ENCODE peak calls at places on chromosome 15, in six cellular contexts. W is IMR-90, L is OCI-LY7, B is K562, K is PC-3, P is GM23338. T is an unnamed sample. For H4K20me1, the result is how much of the 10 kb centered on the place peaks cover.

GRCh38 chr15:42154576-42155355 is 1.7 kb downstream of the PLA2G4F start:
- DNase-seq in W (no peak), L (no peak), K (no peak), P (no peak), B (no peak), T (no peak)

GRCh38 chr15:90003736-90004135 is 2.6 kb downstream of the ZNF710 start:
- DNase-seq in K (no peak), W (no peak), L (no peak), B (no peak), P (no peak), T (no peak)

GRCh38 chr15:83694030-83694429 is 40.1 kb downstream of the ADAMTSL3 start:
- DNase-seq in W (peak), K (peak), B (no peak), P (peak), L (no peak), T (peak)

GRCh38 chr15:37764733-37765191 is 169.7 kb upstream of the TMCO5A start:
- DNase-seq in K (peak), B (peak), W (peak), P (peak), L (peak), T (peak)

GRCh38 chr15:95286911-95287769 is 1043.4 kb upstream of the NR2F2 start:
- DNase-seq in P (peak), L (no peak), W (peak), K (no peak), B (no peak), T (no peak)

GRCh38 chr15:38895326-38896282 is 331.0 kb upstream of the RASGRP1 start:
- DNase-seq in K (peak), B (no peak), W (peak), L (no peak), P (no peak), T (no peak)

GRCh38 chr15:58506064-58506490 is 74.3 kb downstream of the LIPC start:
- DNase-seq in B (no peak), L (no peak), P (no peak), K (no peak), W (no peak), T (no peak)

GRCh38 chr15:44584162-44584749 is 47.3 kb downstream of the EIF3J start:
- DNase-seq in K (peak), B (peak), W (no peak), L (peak), P (peak), T (peak)

GRCh38 chr15:23690450-23690852 is 3.3 kb upstream of the NDN start:
- DNase-seq in W (peak), P (peak), K (no peak), L (no peak), B (peak), T (peak)

GRCh38 chr15:64693134-64693533 is 82.3 kb downstream of the RBPMS2 start:
- DNase-seq in K (peak), P (no peak), B (no peak), W (peak), L (no peak), T (peak)

GRCh38 chr15:74842581-74843444 is at the start of gene ULK3:
- DNase-seq in L (peak), K (peak), W (peak), B (peak), P (peak), T (peak)

GRCh38 chr15:80512729-80513670 is 108.8 kb downstream of the ARNT2 start:
- DNase-seq in P (peak), W (no peak), L (peak), B (no peak), K (peak), T (no peak)

GRCh38 chr15:75809986-75810750 is 33.1 kb upstream of the UBE2Q2 start:
- DNase-seq in L (peak), K (peak), W (no peak), P (peak), B (peak), T (peak)

GRCh38 chr15:81341351-81341750 is 17.4 kb upstream of the STARD5 start:
- DNase-seq in B (no peak), P (no peak), W (no peak), L (no peak), K (no peak), T (no peak)

GRCh38 chr15:49830411-49830810 is 209.6 kb downstream of the DTWD1 start:
- DNase-seq in W (peak), B (no peak), P (peak), L (no peak), K (no peak), T (no peak)

GRCh38 chr15:74200394-74200793 is 2.2 kb downstream of the STRA6 start:
- DNase-seq in W (peak), K (peak), P (no peak), L (no peak), B (no peak), T (peak)

GRCh38 chr15:63517202-63517601 is 12.8 kb downstream of the USP3 start:
- DNase-seq in B (no peak), P (no peak), L (no peak), K (no peak), W (no peak), T (no peak)
- H4K20me1 ChIP-seq in B (under half), P (under half), L (half or more), K (half or more), W (under half), T (half or more)

DNA sequence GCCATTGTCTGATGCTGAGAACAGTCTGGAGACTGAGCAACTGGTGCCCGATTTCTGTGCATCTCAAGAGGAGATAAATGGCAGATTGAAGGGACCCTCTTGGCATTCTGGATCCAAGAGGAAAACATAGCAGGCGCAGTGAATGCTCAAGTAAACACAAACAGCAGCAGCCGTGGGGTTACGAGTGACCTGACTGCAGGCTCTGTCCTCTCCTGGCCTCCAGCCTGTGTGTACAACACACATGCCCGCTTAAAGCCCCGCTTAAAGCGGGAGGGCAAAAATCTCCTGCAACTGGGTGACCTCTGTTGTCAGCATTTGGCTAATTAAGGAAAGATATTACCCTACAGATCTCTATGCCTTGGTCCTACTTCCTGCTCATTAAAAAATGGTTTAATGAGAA is 120.5 kb downstream of the GREM1 start:
- DNase-seq in P (no peak), W (no peak), K (no peak), B (no peak), L (no peak), T (no peak)
- H3K27ac ChIP-seq in P (no peak), W (peak), K (peak), B (no peak), L (no peak), T (no peak)

GRCh38 chr15:52568569-52569243 is at the start of gene ARPP19:
- DNase-seq in K (peak), P (peak), L (peak), W (peak), B (peak), T (peak)
- TF ChIP-seq CTCF in K (no peak), P (peak), L (peak), W (peak), B (peak), T (peak)

GRCh38 chr15:96354731-96355560 is 24.4 kb downstream of the NR2F2 start:
- DNase-seq in P (no peak), K (peak), W (peak), B (peak), L (no peak), T (peak)

GRCh38 chr15:96353378-96353930 is 23.0 kb downstream of the NR2F2 start:
- DNase-seq in W (no peak), K (no peak), B (no peak), P (peak), L (no peak), T (no peak)

GRCh38 chr15:96356494-96357455 is 26.3 kb downstream of the NR2F2 start:
- DNase-seq in W (peak), P (peak), B (peak), K (peak), L (no peak), T (peak)

GRCh38 chr15:96353931-96354730 is 23.6 kb downstream of the NR2F2 start:
- DNase-seq in B (peak), L (no peak), P (peak), K (peak), W (peak), T (peak)

DNA sequence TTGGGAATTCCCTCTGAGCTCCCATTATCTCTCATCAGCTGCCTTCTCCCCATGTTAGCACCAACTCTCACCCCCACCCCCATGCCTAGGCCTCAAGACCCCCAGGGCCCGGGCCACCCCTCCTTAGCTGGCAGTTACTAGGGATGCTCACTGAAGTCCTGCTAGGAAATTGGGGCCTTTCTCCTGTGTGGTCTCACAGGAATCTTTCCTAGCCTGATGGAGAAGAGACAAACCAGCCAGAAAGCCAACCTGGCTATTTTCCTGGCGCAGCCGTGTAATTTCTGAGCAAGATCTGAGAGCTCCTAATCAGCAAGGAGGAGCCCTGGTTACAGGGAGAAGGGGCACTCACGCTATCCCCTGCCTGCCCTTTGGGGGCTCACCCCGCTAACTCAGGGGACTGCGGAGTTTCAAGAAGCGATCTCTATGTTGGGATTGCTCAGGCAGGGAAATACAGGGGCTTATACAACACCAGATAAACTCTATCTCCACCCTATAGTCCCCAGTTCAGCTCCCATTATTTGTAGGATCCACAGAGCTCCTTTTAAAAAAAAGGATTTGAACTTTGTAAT is 25.1 kb downstream of the NR2F2 start:
- DNase-seq in L (no peak), W (no peak), B (no peak), P (peak), K (no peak), T (no peak)
- H4K20me1 ChIP-seq in L (under half), W (under half), B (under half), P (half or more), K (under half), T (under half)

GRCh38 chr15:29917600-29918597 is 95.6 kb upstream of the TJP1 start:
- DNase-seq in P (no peak), B (no peak), L (no peak), W (peak), K (peak), T (peak)
- H3K27ac ChIP-seq in P (no peak), B (no peak), L (no peak), W (peak), K (peak), T (peak)

DNA sequence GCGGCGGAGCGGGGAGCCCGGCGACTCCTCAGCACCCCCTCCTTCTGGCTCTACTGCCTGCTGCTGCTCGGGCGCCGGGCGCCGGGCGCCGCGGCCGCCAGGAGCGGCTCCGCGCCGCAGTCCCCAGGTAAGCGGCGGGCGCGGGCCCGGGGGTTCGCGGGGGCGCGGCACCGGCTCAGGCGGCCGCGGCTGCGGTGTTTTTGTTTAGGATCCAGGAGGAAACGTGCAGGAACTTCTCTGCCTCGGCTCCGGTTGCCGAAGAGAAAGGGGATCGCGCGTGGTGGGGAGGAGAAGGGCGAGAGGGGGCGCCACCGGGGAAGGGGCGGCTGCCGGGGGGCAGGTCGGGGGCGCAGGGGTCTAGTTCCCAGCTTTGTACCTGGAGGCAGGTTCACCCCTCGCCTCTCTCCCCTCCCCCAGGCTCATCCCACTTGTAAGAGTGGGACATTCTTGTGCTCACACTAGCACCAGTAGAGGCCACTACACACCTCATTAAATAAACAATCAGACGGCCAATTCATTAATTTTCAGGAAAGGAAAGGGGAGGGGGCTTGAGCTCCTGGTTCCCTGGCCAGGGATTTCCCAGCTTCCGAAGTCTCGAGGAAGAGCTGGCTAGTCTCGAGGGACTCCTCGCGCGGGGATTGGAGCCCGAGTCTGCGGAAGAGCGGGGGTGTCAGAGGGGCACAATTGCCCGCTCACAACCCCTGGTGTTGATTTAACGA is 575 bp downstream of the NEO1 start:
- DNase-seq in K (no peak), P (peak), W (peak), B (peak), L (peak), T (peak)
- TF ChIP-seq CTCF in K (peak), P (peak), W (no peak), B (no peak), L (peak), T (peak)

DNA sequence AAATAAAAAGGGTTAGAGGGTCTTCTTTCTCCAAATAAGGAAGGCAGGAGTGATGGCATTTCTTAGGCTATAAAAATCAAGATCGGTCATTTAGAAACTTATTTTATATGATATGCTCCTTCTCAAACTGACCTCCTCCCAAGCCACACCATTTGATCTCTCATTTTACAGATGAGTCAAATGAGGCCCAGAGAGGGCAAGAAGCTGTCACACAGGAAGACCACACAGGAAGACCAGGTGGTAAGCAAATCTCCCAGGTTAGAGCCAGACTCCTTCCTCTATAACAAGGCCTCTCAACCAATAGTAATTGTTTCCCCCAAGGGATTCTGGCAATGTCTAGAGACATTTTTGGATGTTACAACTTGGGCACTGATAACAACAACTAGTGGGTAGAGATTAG is 13.8 kb downstream of the TLE3 start:
- DNase-seq in B (no peak), K (no peak), W (no peak), P (no peak), L (peak), T (no peak)
- H4K20me1 ChIP-seq in B (under half), K (half or more), W (half or more), P (under half), L (under half), T (half or more)

GRCh38 chr15:77060560-77060959 is 10.3 kb downstream of the TSPAN3 start:
- DNase-seq in B (no peak), W (peak), K (no peak), L (no peak), P (no peak), T (no peak)

GRCh38 chr15:77066961-77067690 is 3.8 kb downstream of the TSPAN3 start:
- DNase-seq in B (peak), K (peak), W (peak), L (no peak), P (no peak), T (peak)

GRCh38 chr15:77063249-77063648 is 7.7 kb downstream of the TSPAN3 start:
- DNase-seq in W (no peak), P (no peak), L (no peak), K (no peak), B (no peak), T (no peak)

GRCh38 chr15:77064539-77065308 is 6.2 kb downstream of the TSPAN3 start:
- DNase-seq in W (peak), L (no peak), P (no peak), K (peak), B (peak), T (peak)

DNA sequence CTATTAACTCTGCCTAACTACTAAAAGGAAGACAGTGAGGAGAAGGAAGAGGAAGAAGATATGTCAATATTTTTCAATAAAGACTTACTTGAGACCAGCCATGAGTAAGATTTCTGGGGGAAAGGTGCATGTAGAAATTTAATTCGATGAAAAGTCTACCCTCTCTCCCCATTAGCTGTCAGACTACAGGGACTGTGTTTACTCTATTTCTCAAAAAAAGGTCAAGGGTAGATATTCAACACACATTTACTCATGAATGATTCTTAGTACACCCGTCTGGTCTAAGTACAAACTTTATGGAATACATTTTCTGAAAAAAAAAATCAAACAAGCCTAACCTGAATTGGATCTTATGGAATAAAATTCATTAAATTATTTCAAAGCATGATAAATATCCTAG is 6.8 kb downstream of the TSPAN3 start:
- DNase-seq in W (no peak), L (no peak), K (peak), P (no peak), B (no peak), T (no peak)
- H3K27ac ChIP-seq in W (no peak), L (no peak), K (peak), P (no peak), B (peak), T (peak)

GRCh38 chr15:93477188-93477587 is 388.2 kb upstream of the RGMA start:
- DNase-seq in L (no peak), W (no peak), K (no peak), B (no peak), P (peak), T (no peak)

GRCh38 chr15:93476491-93477176 is 387.6 kb upstream of the RGMA start:
- DNase-seq in P (no peak), K (no peak), W (no peak), B (no peak), L (no peak), T (no peak)

GRCh38 chr15:93479679-93480078 is 390.7 kb upstream of the RGMA start:
- DNase-seq in B (no peak), W (no peak), K (no peak), P (no peak), L (no peak), T (peak)

GRCh38 chr15:93478922-93479321 is 389.9 kb upstream of the RGMA start:
- DNase-seq in B (no peak), K (no peak), L (no peak), W (no peak), P (peak), T (peak)

GRCh38 chr15:93477721-93478120 is 388.7 kb upstream of the RGMA start:
- DNase-seq in W (no peak), L (no peak), B (no peak), P (peak), K (no peak), T (no peak)
- TF ChIP-seq CTCF in W (no peak), L (no peak), B (no peak), P (peak), K (no peak), T (no peak)

DNA sequence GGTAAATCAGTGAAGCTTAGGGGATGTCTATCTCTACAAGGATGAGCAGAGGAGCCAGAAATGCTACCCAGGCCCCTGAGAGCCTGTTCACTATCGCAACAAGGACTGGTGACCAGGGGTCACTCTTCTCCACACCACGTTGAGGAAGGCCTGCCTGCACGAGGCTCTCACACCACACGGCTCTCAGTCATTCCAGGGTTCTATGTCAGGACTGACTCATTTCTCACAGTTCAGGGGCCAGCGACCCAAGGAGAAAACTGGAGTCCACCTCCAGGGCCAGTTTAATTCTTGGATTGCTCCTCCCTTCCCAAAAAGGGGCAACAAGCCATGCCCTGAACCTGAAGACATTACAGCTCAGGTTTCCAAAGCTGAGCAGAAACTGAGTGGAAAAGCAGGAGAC is 33.9 kb downstream of the ANP32A start:
- DNase-seq in W (no peak), B (no peak), L (no peak), K (no peak), P (no peak), T (no peak)
- H4K20me1 ChIP-seq in W (under half), B (under half), L (under half), K (under half), P (under half), T (under half)